ENCODE peak calls at places on chromosomes 3 and 15, in ten cellular contexts. Y is cardiac muscle cell, C is spleen, A is prostate gland, H is psoas muscle, V is GM12865, R is foreskin fibroblast, J is mesenchymal stem cell, W is right cardiac atrium, N is iPS DF 6.9. Q is an unnamed sample.

GRCh38 chr15:83404143-83404542 is 43.0 kb upstream of the SH3GL3 start:
- DNase-seq in H (no peak), V (no peak), Y (peak), R (no peak), W (peak), A (peak), N (no peak), C (no peak), J (no peak), Q (no peak)

GRCh38 chr15:42107483-42107882 is 13.1 kb upstream of the PLA2G4D start:
- DNase-seq in Y (no peak), N (no peak), C (peak), H (no peak), J (no peak), V (peak), A (peak), R (no peak), W (no peak), Q (peak)

GRCh38 chr3:13053915-13054704 is 19.1 kb downstream of the IQSEC1 start:
- DNase-seq in H (peak), R (no peak), J (no peak), Y (no peak), A (no peak), V (no peak), N (no peak), C (no peak), W (peak), Q (no peak)

GRCh38 chr15:99104788-99105515 is at the start of gene SYNM:
- DNase-seq in Y (peak), R (peak), V (peak), J (peak), W (peak), N (no peak), H (peak), C (peak), A (peak), Q (no peak)

GRCh38 chr15:60118146-60118545 is 114.0 kb downstream of the FOXB1 start:
- DNase-seq in H (no peak), A (no peak), Y (no peak), R (no peak), J (no peak), V (no peak), C (no peak), W (no peak), N (no peak), Q (no peak)

GRCh38 chr15:60389261-60390077 is 8.3 kb downstream of the ANXA2 start:
- DNase-seq in R (peak), Y (no peak), J (peak), N (no peak), C (no peak), A (no peak), H (no peak), V (peak), W (no peak), Q (peak)

GRCh38 chr3:151085889-151086483 is 522 bp downstream of the MED12L start:
- DNase-seq in Y (peak), N (no peak), R (peak), J (peak), W (peak), H (peak), C (peak), A (no peak), V (peak), Q (no peak)

GRCh38 chr3:166444336-166444735 is 607.1 kb upstream of the BCHE start:
- DNase-seq in V (peak), H (no peak), W (no peak), C (no peak), Y (no peak), N (no peak), A (peak), R (no peak), J (no peak), Q (no peak)

GRCh38 chr3:66322436-66322835 is 101.6 kb downstream of the SLC25A26 start:
- DNase-seq in W (no peak), H (no peak), V (no peak), A (no peak), N (no peak), C (no peak), J (no peak), R (peak), Y (no peak), Q (no peak)

GRCh38 chr3:113151475-113152031 is 59.8 kb upstream of the BOC start:
- DNase-seq in H (peak), V (no peak), Y (peak), W (no peak), A (no peak), J (peak), C (no peak), N (no peak), R (peak), Q (no peak)

GRCh38 chr3:134933997-134934396 is 138.9 kb downstream of the EPHB1 start:
- DNase-seq in C (no peak), H (no peak), V (no peak), J (no peak), W (no peak), A (no peak), Y (no peak), N (no peak), R (no peak), Q (no peak)

GRCh38 chr3:8279476-8279875 is 222.1 kb upstream of the LMCD1 start:
- DNase-seq in W (no peak), R (no peak), C (no peak), Y (no peak), V (no peak), A (no peak), J (no peak), H (no peak), N (no peak), Q (no peak)

GRCh38 chr3:58899159-58899952 is 150.5 kb downstream of the CFAP20DC start:
- DNase-seq in C (peak), R (peak), A (no peak), J (no peak), V (peak), N (no peak), W (peak), H (peak), Y (peak), Q (peak)

GRCh38 chr3:185760091-185760490 is 64.8 kb downstream of the IGF2BP2 start:
- DNase-seq in H (no peak), V (no peak), R (no peak), J (no peak), Y (no peak), A (no peak), N (no peak), C (no peak), W (no peak), Q (no peak)

GRCh38 chr3:189144645-189145044 is 27.1 kb upstream of the TPRG1 start:
- DNase-seq in V (peak), N (no peak), J (peak), Y (no peak), H (no peak), C (no peak), R (peak), W (no peak), A (peak), Q (peak)

GRCh38 chr3:134449277-134449676 is 36.5 kb downstream of the ANAPC13 start:
- DNase-seq in J (peak), R (peak), N (no peak), H (no peak), W (peak), A (peak), V (peak), Y (peak), C (no peak), Q (no peak)

GRCh38 chr15:40595219-40595618 is 1.2 kb downstream of the KNL1 start:
- DNase-seq in W (no peak), Y (no peak), N (no peak), J (no peak), A (no peak), R (peak), H (no peak), C (no peak), V (no peak), Q (no peak)
- H3K4me3 ChIP-seq in W (peak), Y (peak), N (peak), J (peak), A (no peak), R (peak), H (peak), C (peak), V (peak), Q (peak)

GRCh38 chr3:17040322-17040721 is 155.6 kb downstream of the PLCL2 start:
- DNase-seq in J (no peak), Y (no peak), W (no peak), V (no peak), H (no peak), N (no peak), C (no peak), R (no peak), A (no peak), Q (no peak)
- H3K4me3 ChIP-seq in J (no peak), Y (no peak), W (no peak), V (no peak), H (no peak), N (no peak), C (no peak), R (no peak), A (no peak), Q (no peak)

DNA sequence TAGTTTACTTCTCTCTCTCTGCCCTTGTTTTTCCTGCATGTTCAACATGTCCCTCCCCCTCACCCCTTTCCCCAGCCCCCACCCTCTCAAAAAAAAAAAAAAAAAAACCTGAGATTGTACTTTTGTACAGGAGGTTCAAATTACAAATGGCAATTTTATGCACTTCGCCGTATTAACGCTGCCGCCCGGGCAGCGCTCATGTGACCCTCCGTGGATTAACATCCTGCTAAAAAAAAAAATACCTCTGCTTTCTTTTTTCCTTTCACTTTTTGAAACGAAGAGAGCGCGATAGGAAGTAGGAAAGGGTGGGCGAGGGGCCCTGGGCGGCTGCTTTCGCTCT is 2.3 kb downstream of the NR2F2 start:
- DNase-seq in J (no peak), W (no peak), H (no peak), V (no peak), N (no peak), A (no peak), Y (no peak), R (peak), C (no peak), Q (no peak)
- H3K4me3 ChIP-seq in J (peak), W (peak), H (peak), V (peak), N (no peak), A (peak), Y (peak), R (peak), C (peak), Q (no peak)

DNA sequence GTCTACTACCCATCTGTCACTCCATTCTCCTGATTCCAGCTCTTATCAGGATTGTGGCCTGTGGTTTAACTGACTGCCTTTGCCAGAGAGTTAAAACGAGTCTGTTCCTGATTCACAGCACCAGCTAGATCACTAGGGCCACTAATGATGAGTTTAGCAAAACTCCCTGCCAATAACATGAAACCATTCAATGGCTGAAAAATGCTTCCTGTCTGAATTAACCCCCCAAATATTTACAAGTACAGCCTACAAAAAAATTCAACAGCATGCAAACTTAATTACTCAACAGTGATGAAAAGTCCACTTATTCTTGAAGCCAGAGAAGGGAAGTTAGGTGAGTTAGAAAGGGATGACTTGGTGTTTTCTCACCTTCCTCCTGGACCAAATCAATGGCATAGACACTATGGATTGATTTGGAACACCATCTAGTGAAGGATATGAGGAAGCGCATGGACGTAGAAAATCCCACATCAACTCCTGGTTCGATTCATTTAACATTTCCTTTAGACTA is 141.4 kb downstream of the TGFBR2 start:
- DNase-seq in J (peak), H (no peak), R (peak), W (no peak), Y (peak), C (no peak), V (no peak), N (no peak), A (no peak), Q (peak)
- H3K4me3 ChIP-seq in J (no peak), H (no peak), R (no peak), W (no peak), Y (no peak), C (no peak), V (no peak), N (no peak), A (no peak), Q (no peak)

Q was measured in Jurkat, Clone E6-1.